ENCODE peak calls at places on chromosomes 6 and 20, in four cellular contexts. E is brain microvascular endothelial cell, D is PC-9, J is thoracic aorta. Y is an unnamed sample. For H3K36me3, the result is how much of the 10 kb centered on the place peaks cover.

GRCh38 chr20:34713194-34713943 is 9.2 kb downstream of the TP53INP2 start:
- DNase-seq in E (peak), D (peak), J (no peak), Y (peak)

GRCh38 chr6:112639436-112639835 is 292.3 kb downstream of the RFPL4B start:
- DNase-seq in E (no peak), D (no peak), J (no peak), Y (no peak)

GRCh38 chr20:1357921-1358671 is 29.2 kb upstream of the SDCBP2 start:
- DNase-seq in E (peak), D (no peak), J (no peak), Y (no peak)

GRCh38 chr20:21609221-21609620 is 95.4 kb upstream of the NKX2-2 start:
- DNase-seq in E (no peak), D (no peak), J (no peak), Y (no peak)

GRCh38 chr20:38658879-38659612 is 57.4 kb downstream of the ARHGAP40 start:
- DNase-seq in E (no peak), D (peak), J (no peak), Y (no peak)

GRCh38 chr20:50120935-50121693 is 8.2 kb upstream of the UBE2V1 start:
- DNase-seq in E (no peak), D (peak), J (no peak), Y (no peak)

GRCh38 chr6:87808005-87808757 is 106.1 kb upstream of the AKIRIN2 start:
- DNase-seq in E (no peak), D (peak), J (no peak), Y (peak)

GRCh38 chr6:121592955-121593665 is 157.7 kb downstream of the GJA1 start:
- DNase-seq in E (no peak), D (no peak), J (no peak), Y (no peak)

GRCh38 chr20:50338479-50339195 is 148.0 kb downstream of the CEBPB start:
- DNase-seq in E (no peak), D (no peak), J (no peak), Y (no peak)

GRCh38 chr6:170128346-170128745 is 162.5 kb downstream of the DLL1 start:
- DNase-seq in E (no peak), D (no peak), J (no peak), Y (no peak)

GRCh38 chr6:20876016-20876415 is 341.8 kb downstream of the CDKAL1 start:
- DNase-seq in E (peak), D (no peak), J (no peak), Y (no peak)

GRCh38 chr6:138264372-138264880 is 46.1 kb upstream of the PBOV1 start:
- DNase-seq in E (no peak), D (no peak), J (no peak), Y (no peak)

GRCh38 chr6:40936810-40937209 is 102.2 kb downstream of the UNC5CL start:
- DNase-seq in E (peak), D (peak), J (no peak), Y (peak)

GRCh38 chr20:12455152-12455551 is 537.5 kb downstream of the BTBD3 start:
- DNase-seq in E (no peak), D (no peak), J (no peak), Y (no peak)

GRCh38 chr6:68728124-68728523 is 93.0 kb downstream of the ADGRB3 start:
- DNase-seq in E (no peak), D (no peak), J (no peak), Y (no peak)

GRCh38 chr6:10521104-10521808 is at the start of gene GCNT2:
- DNase-seq in E (peak), D (peak), J (no peak), Y (no peak)

GRCh38 chr6:18016133-18016532 is 28.7 kb upstream of the KIF13A start:
- DNase-seq in E (no peak), D (no peak), J (no peak), Y (peak)

GRCh38 chr20:5835234-5835845 is 85.1 kb downstream of the SHLD1 start:
- DNase-seq in E (peak), D (peak), J (no peak), Y (no peak)

GRCh38 chr20:18164356-18164755 is 26.7 kb downstream of the KAT14 start:
- DNase-seq in E (peak), D (peak), J (no peak), Y (peak)

GRCh38 chr6:34516391-34517324 is 39.5 kb downstream of the SPDEF start:
- DNase-seq in E (no peak), D (no peak), J (no peak), Y (no peak)

GRCh38 chr20:32285621-32286334 is 8.3 kb downstream of the KIF3B start:
- DNase-seq in E (peak), D (no peak), J (no peak), Y (no peak)

GRCh38 chr6:122423734-122424133 is 24.3 kb downstream of the HSF2 start:
- DNase-seq in E (no peak), D (peak), J (no peak), Y (no peak)

GRCh38 chr6:137122612-137123011 is 50.8 kb downstream of the IL22RA2 start:
- DNase-seq in E (no peak), D (peak), J (no peak), Y (no peak)

GRCh38 chr20:46330072-46330763 is 21.9 kb upstream of the CDH22 start:
- DNase-seq in E (no peak), D (no peak), J (no peak), Y (no peak)

GRCh38 chr6:67131827-67132226 is 1424.8 kb upstream of the EYS start:
- DNase-seq in E (no peak), D (no peak), J (peak), Y (no peak)

GRCh38 chr6:151240036-151240685 is 394 bp downstream of the AKAP12 start:
- DNase-seq in E (peak), D (peak), J (peak), Y (peak)

GRCh38 chr6:24755284-24755683 is 19.5 kb upstream of the GMNN start:
- DNase-seq in E (no peak), D (no peak), J (no peak), Y (no peak)

GRCh38 chr6:101303474-101303873 is 90.0 kb upstream of the GRIK2 start:
- DNase-seq in E (no peak), D (no peak), J (no peak), Y (no peak)

GRCh38 chr20:50567860-50568548 is 57.8 kb downstream of the PTPN1 start:
- DNase-seq in E (no peak), D (no peak), J (no peak), Y (no peak)

GRCh38 chr6:152355166-152355565 is 282.0 kb downstream of the SYNE1 start:
- DNase-seq in E (no peak), D (no peak), J (no peak), Y (no peak)
- H3K36me3 ChIP-seq in E (half or more), D (under half), J (half or more), Y (under half)

DNA sequence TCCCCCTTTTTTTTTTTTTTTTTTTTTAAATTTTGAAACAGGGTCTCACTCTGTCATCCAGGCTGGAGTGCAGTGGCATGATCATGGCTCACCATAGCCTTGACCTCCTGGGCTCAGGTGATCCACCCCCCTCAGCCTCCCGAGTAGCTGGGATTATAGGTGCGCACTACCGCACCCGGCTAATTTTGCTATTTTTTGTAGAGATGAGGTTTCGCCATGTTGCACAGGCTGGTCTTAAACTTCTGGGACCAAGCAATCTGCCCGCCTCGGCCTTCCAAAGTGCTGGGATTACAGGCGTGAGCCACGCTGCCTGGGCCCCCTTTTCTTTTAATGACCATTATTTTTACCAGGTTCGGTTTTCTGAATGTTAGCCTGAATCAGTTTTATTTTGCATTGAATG is 5.0 kb upstream of the FAM209A start:
- DNase-seq in E (no peak), D (no peak), J (no peak), Y (no peak)
- H3K36me3 ChIP-seq in E (under half), D (under half), J (under half), Y (under half)

GRCh38 chr6:167788531-167788903 is 38.2 kb upstream of the AFDN start:
- DNase-seq in E (no peak), D (no peak), J (no peak), Y (no peak)

GRCh38 chr6:167786859-167787675 is 39.6 kb upstream of the AFDN start:
- DNase-seq in E (no peak), D (no peak), J (no peak), Y (no peak)

GRCh38 chr6:167787896-167788530 is 38.7 kb upstream of the AFDN start:
- DNase-seq in E (no peak), D (no peak), J (no peak), Y (no peak)

GRCh38 chr6:167791036-167791779 is 35.5 kb upstream of the AFDN start:
- DNase-seq in E (no peak), D (peak), J (no peak), Y (peak)

DNA sequence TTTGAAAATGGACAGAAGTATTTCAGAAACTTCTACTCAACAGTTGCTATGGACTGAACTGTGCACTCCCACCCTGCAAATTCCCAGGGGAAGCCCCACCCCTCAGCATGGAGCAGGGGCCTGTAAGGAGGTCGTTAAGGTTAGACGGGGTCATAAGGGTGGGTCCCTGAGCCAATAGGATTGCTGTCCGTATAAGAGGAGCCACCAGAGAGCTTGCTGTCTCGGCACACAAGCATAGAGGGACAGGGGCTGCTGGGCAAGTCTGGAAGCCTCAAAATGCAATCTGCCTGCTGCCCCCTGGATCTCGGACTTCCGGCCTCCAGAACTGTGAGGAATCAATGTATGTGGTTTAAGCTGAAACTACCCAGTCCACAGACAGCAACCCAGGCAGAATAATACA is 37.4 kb upstream of the AFDN start:
- DNase-seq in E (no peak), D (no peak), J (no peak), Y (no peak)
- H3K36me3 ChIP-seq in E (under half), D (under half), J (under half), Y (under half)

GRCh38 chr6:107542170-107542569 is 52.3 kb downstream of the SOBP start:
- DNase-seq in E (no peak), D (no peak), J (no peak), Y (no peak)
- H3K36me3 ChIP-seq in E (under half), D (under half), J (under half), Y (under half)

GRCh38 chr6:4039348-4039747 is 39.6 kb downstream of the FAM217A start:
- DNase-seq in E (no peak), D (no peak), J (no peak), Y (no peak)
- H3K36me3 ChIP-seq in E (under half), D (under half), J (under half), Y (under half)

GRCh38 chr6:77292564-77293546 is 170.4 kb downstream of the HTR1B start:
- DNase-seq in E (peak), D (peak), J (no peak), Y (peak)
- H3K36me3 ChIP-seq in E (under half), D (under half), J (under half), Y (under half)

GRCh38 chr6:3267162-3267561 is 8.4 kb downstream of the PSMG4 start:
- DNase-seq in E (no peak), D (no peak), J (no peak), Y (no peak)
- H3K36me3 ChIP-seq in E (under half), D (under half), J (under half), Y (under half)